ENCODE peak calls at places on chromosomes 16 and 17, in four cellular contexts. I, L, J and C are unnamed samples.
A peak's percentile ranks its signal among the peaks of the same experiment; 100 is the strongest.

GRCh38 chr16:59259074-59259963 is 525.2 kb upstream of the GOT2 start:
- DNase-seq in I (no peak), L (no peak), J (no peak), C (no peak)

GRCh38 chr17:13704333-13704732 is 102.6 kb upstream of the HS3ST3A1 start:
- DNase-seq in I (no peak), L (no peak), J (no peak), C (no peak)

GRCh38 chr16:79171504-79172240 is 428.9 kb downstream of the MAF start:
- DNase-seq in I (no peak), L (no peak), J (no peak), C (no peak)

GRCh38 chr17:79792984-79793923 is 3.6 kb downstream of the CBX8 start:
- DNase-seq in I (peak; percentile 44), L (peak; percentile 80), J (no peak), C (no peak)

GRCh38 chr17:82687375-82687861 is 11.1 kb downstream of the RAB40B start:
- DNase-seq in I (no peak), L (peak; percentile 83), J (no peak), C (no peak)

GRCh38 chr16:13811834-13812233 is 108.1 kb upstream of the ERCC4 start:
- DNase-seq in I (no peak), L (no peak), J (no peak), C (no peak)

GRCh38 chr17:37031493-37032083 is 82.8 kb downstream of the AATF start:
- DNase-seq in I (no peak), L (no peak), J (no peak), C (no peak)

GRCh38 chr17:29172589-29172988 is 7.6 kb downstream of the MYO18A start:
- DNase-seq in I (no peak), L (no peak), J (no peak), C (peak; percentile 5)

GRCh38 chr16:72957303-72958277 is 90.3 kb downstream of the ZFHX3 start:
- DNase-seq in I (no peak), L (no peak), J (no peak), C (no peak)

GRCh38 chr16:70778901-70779309 is 22.1 kb downstream of the VAC14 start:
- DNase-seq in I (peak; percentile 90), L (peak; percentile 87), J (peak; percentile 82), C (no peak)

GRCh38 chr17:66809408-66809807 is 25.5 kb upstream of the CACNG5 start:
- DNase-seq in I (no peak), L (no peak), J (no peak), C (no peak)

GRCh38 chr17:11326492-11326891 is 85.5 kb downstream of the SHISA6 start:
- DNase-seq in I (no peak), L (no peak), J (no peak), C (no peak)

GRCh38 chr17:11334493-11334892 is 93.5 kb downstream of the SHISA6 start:
- DNase-seq in I (no peak), L (no peak), J (no peak), C (no peak)

GRCh38 chr17:11331790-11332526 is 90.9 kb downstream of the SHISA6 start:
- DNase-seq in I (no peak), L (no peak), J (no peak), C (no peak)

GRCh38 chr17:11332706-11333105 is 91.7 kb downstream of the SHISA6 start:
- DNase-seq in I (no peak), L (no peak), J (no peak), C (no peak)

DNA sequence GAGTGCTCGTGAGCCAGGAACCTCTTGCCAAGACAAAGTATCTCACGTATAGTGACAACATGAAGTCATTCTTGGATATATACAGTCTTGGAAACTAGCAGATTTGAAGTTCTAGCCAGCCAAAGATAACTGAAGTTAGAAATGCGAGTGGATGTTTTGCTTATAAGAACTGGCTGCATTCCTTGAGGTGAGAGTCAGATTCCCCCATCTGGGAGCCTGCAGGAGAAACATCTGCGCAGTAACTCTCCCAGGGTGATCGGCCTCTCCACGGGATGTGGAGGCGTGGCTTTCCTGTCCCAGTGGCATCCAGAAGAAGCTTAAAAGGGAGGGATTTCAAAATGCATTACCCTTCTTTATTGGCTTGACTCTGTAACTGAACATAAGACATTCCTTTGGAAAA is 89.9 kb downstream of the SHISA6 start:
- DNase-seq in I (peak; percentile 29), L (no peak), J (no peak), C (no peak)
- TF ChIP-seq JUN in I (no peak), L (no peak), J (no peak), C (no peak)

GRCh38 chr16:84613408-84614071 is 4.3 kb downstream of the COTL1 start:
- DNase-seq in I (no peak), L (no peak), J (no peak), C (no peak)
- TF ChIP-seq NR3C1 in I (no peak), L (no peak), J (no peak), C (no peak)

GRCh38 chr17:19022128-19022527 is 17.6 kb upstream of the FAM83G start:
- DNase-seq in I (no peak), L (no peak), J (no peak), C (no peak)
- TF ChIP-seq JUN in I (no peak), L (no peak), J (no peak), C (no peak)

GRCh38 chr17:77861981-77862645 is 96.4 kb upstream of the TNRC6C start:
- DNase-seq in I (no peak), L (no peak), J (no peak), C (no peak)
- TF ChIP-seq NR3C1 in I (no peak), L (no peak), J (no peak), C (no peak)

GRCh38 chr17:39845052-39845976 is 18.8 kb downstream of the IKZF3 start:
- DNase-seq in I (no peak), L (no peak), J (no peak), C (no peak)

GRCh38 chr17:39838784-39839183 is 25.3 kb downstream of the IKZF3 start:
- DNase-seq in I (no peak), L (no peak), J (no peak), C (no peak)

GRCh38 chr17:39838057-39838456 is 26.1 kb downstream of the IKZF3 start:
- DNase-seq in I (no peak), L (no peak), J (no peak), C (no peak)

GRCh38 chr17:39846205-39846604 is 17.9 kb downstream of the IKZF3 start:
- DNase-seq in I (no peak), L (no peak), J (no peak), C (no peak)

DNA sequence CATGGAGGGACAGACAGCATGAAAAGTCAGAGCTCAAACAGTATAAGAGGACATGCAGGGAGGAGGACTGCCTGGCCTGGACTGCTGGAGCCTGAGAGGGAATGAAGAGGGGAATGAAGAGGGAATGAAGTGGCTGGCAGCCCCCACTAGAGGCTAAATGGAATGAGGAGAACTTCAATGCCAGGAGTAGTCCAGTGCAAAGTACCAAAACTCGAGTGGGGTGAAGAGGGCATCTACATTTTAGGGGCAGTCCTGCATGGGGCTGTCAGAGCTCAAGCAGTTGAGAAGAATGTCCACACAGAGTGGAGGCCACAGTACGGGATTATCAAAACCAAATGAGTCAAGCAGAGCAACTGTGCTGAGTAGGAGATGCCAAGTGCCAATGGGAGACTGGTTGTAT is 22.9 kb downstream of the IKZF3 start:
- DNase-seq in I (no peak), L (no peak), J (no peak), C (no peak)
- TF ChIP-seq JUN in I (no peak), L (no peak), J (no peak), C (no peak)

DNA sequence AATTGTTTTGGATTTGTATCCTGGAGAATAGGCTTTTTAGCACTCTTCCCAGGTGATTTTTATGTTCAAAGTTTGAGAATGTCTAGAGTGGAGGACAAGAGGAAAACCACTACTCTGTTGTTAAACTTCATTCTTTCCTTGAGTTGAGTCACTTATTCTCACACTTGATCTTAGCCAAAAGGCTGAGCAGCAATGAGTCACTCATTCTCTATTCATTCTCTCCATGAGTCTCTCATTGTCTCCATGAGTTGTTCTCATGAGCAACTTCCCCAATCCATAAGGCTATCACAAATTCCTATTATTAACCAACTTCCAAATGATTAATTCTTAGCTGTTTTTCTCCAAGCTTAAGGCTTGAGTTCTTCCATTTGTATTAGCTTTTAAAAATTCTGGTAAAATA is 1393.3 kb downstream of the CDH8 start:
- DNase-seq in I (no peak), L (no peak), J (no peak), C (no peak)
- TF ChIP-seq NR3C1 in I (no peak), L (no peak), J (no peak), C (no peak)

GRCh38 chr17:45311762-45312476 is 4.9 kb downstream of the MAP3K14 start:
- DNase-seq in I (no peak), L (peak; percentile 59), J (peak; percentile 96), C (no peak)

GRCh38 chr17:45308840-45309239 is 8.0 kb downstream of the MAP3K14 start:
- DNase-seq in I (no peak), L (no peak), J (no peak), C (no peak)

GRCh38 chr17:45311406-45311761 is 5.4 kb downstream of the MAP3K14 start:
- DNase-seq in I (no peak), L (no peak), J (no peak), C (no peak)

GRCh38 chr17:45309400-45309799 is 7.4 kb downstream of the MAP3K14 start:
- DNase-seq in I (no peak), L (no peak), J (no peak), C (peak; percentile 36)

DNA sequence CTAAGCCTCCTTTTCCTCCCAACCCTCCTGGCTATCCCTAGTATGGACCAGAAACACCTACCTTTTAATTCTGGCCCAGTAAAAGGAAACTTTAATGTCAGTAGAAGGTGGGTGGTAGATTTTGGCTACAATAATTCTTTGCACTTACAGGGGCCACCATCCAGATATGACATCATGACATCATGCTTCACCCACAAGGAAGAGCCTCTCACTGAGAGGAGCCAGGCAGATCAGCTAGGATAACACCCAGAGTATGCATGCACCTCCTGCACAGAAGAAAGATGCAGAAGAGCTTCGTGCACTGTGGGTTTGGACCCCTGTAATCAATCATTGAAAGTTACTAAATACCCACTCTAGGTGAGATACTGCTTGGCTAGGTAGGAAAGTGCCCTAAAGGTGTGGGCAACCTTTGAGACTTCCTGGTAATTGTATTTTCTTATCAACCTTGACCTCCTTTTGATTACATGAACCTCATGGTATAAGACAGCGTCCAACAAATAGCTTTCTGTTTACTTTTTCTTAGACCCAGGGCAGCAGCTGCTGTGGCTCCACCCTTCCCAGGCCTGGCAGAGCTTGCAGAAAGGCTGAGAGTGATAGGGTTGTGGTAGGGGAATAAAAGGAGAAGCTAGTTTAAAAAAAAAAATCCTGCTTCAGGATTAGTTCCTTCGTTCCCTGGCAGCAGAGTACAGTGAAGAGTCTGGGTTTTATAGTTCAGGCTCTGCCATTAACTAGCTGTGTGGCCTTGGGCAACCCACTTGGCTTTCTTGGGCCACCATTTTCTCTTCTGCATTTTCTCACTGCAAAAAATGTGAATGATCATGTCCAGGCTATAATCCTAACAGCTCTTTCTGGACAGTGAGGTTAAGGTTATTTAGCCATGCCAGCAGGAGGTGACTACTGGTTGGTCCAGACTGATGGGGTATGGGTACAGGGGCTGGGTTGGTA is 6.2 kb downstream of the MAP3K14 start:
- DNase-seq in I (no peak), L (no peak), J (no peak), C (no peak)
- TF ChIP-seq JUN in I (no peak), L (no peak), J (no peak), C (no peak)

DNA sequence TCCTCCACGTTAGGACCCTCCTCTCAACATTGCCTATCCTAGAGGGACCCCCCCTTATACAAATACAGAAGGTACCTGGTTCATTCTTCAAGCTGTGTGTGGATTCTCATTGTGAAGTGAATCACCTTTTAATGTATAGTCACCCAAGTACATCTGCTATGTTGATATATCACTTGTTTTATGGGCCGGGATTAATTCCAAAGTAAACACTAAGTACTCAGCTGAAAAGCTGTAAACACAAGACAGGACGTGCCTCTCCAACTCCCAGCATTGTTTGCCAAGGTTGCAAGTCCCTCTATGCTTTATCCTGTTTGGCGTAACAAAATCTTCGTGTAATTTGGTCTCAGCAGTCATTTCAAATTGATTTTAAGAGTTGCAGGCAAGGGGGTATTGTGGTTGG is 123.6 kb downstream of the RBFOX1 start:
- DNase-seq in I (no peak), L (no peak), J (no peak), C (no peak)
- TF ChIP-seq NR3C1 in I (no peak), L (no peak), J (no peak), C (no peak)